ENCODE peak calls at places on chromosomes 11 and 22, in six cellular contexts. N, W, D, J, U and H are unnamed samples.

GRCh38 chr22:27919943-27920755 is 1.1 kb upstream of the PITPNB start:
- DNase-seq in W (peak; percentile 67), U (no peak), D (no peak), N (no peak), J (no peak), H (no peak)

GRCh38 chr11:10646005-10646404 is 47.5 kb downstream of the IRAG1 start:
- DNase-seq in J (no peak), W (no peak), U (no peak), D (no peak), N (no peak), H (no peak)

GRCh38 chr11:108551653-108552462 is 41.7 kb downstream of the EXPH5 start:
- DNase-seq in U (no peak), J (no peak), N (no peak), D (no peak), W (no peak), H (no peak)

GRCh38 chr11:477042-477715 is 27.1 kb downstream of the PTDSS2 start:
- DNase-seq in D (no peak), J (no peak), W (no peak), N (no peak), U (no peak), H (no peak)

GRCh38 chr22:30605449-30606110 is 1.4 kb upstream of the TCN2 start:
- DNase-seq in U (peak; percentile 21), J (peak; percentile 63), N (peak; percentile 63), D (peak; percentile 78), W (peak; percentile 26), H (peak; percentile 38)

GRCh38 chr11:5291207-5291838 is 10.4 kb downstream of the OR51B4 start:
- DNase-seq in N (no peak), W (no peak), J (no peak), U (no peak), D (no peak), H (no peak)

GRCh38 chr22:32389685-32390084 is 22.4 kb downstream of the RTCB start:
- DNase-seq in D (no peak), U (no peak), W (no peak), N (no peak), J (no peak), H (peak; percentile 3)

GRCh38 chr22:47445212-47445611 is 682.8 kb downstream of the TBC1D22A start:
- DNase-seq in U (no peak), D (no peak), N (no peak), J (no peak), W (no peak), H (no peak)

GRCh38 chr11:1924121-1924520 is 4.6 kb downstream of the TNNT3 start:
- DNase-seq in U (no peak), J (no peak), D (no peak), W (peak; percentile 19), N (no peak), H (no peak)

GRCh38 chr22:28736296-28737155 is 5.1 kb downstream of the CHEK2 start:
- DNase-seq in J (no peak), D (no peak), N (no peak), U (no peak), W (no peak), H (no peak)

GRCh38 chr22:40312050-40312449 is 34.2 kb upstream of the ADSL start:
- DNase-seq in N (no peak), U (no peak), W (no peak), D (no peak), J (no peak), H (no peak)

GRCh38 chr11:113085446-113085845 is 124.2 kb downstream of the NCAM1 start:
- DNase-seq in D (no peak), W (no peak), N (no peak), J (no peak), U (no peak), H (no peak)

GRCh38 chr11:111846640-111847039 is 24.7 kb downstream of the ALG9 start:
- DNase-seq in D (no peak), N (no peak), J (no peak), U (no peak), W (no peak), H (no peak)

GRCh38 chr11:32939046-32939445 is 46.4 kb downstream of the QSER1 start:
- DNase-seq in J (no peak), D (no peak), N (no peak), W (no peak), U (no peak), H (no peak)

GRCh38 chr11:112770017-112770416 is 191.2 kb upstream of the NCAM1 start:
- DNase-seq in N (no peak), D (no peak), U (no peak), W (no peak), J (no peak), H (no peak)

GRCh38 chr22:23591203-23591791 is 11.2 kb upstream of the IGLL1 start:
- DNase-seq in D (peak; percentile 50), J (peak; percentile 47), N (peak; percentile 70), W (no peak), U (peak; percentile 59), H (peak; percentile 51)

GRCh38 chr11:19913236-19913892 is 200.7 kb downstream of the NAV2 start:
- DNase-seq in D (no peak), J (no peak), N (peak; percentile 19), W (no peak), U (no peak), H (no peak)

GRCh38 chr11:86702387-86702983 is 30.1 kb upstream of the ME3 start:
- DNase-seq in N (no peak), D (no peak), U (no peak), J (no peak), W (no peak), H (no peak)

GRCh38 chr11:11528986-11529385 is 92.8 kb downstream of the GALNT18 start:
- DNase-seq in W (no peak), N (no peak), J (no peak), D (no peak), U (no peak), H (no peak)

GRCh38 chr11:86442827-86443226 is 68.1 kb downstream of the CCDC81 start:
- DNase-seq in N (no peak), D (no peak), U (no peak), W (no peak), J (no peak), H (no peak)

GRCh38 chr22:32058656-32059280 is 15.7 kb downstream of the SLC5A1 start:
- DNase-seq in D (no peak), W (no peak), N (no peak), U (no peak), J (no peak), H (no peak)

GRCh38 chr22:46084943-46085830 is 65.1 kb upstream of the PPARA start:
- DNase-seq in W (peak; percentile 94), U (peak; percentile 91), N (peak; percentile 89), J (peak; percentile 78), D (peak; percentile 69), H (peak; percentile 66)

GRCh38 chr11:85590848-85591483 is 36.2 kb downstream of the DLG2 start:
- DNase-seq in N (no peak), W (no peak), J (no peak), U (no peak), D (no peak), H (no peak)

GRCh38 chr22:25908212-25908611 is 166.2 kb downstream of the MYO18B start:
- DNase-seq in W (no peak), N (no peak), U (no peak), J (no peak), D (no peak), H (no peak)

GRCh38 chr11:12897867-12898266 is 111.2 kb upstream of the RASSF10 start:
- DNase-seq in D (peak; percentile 34), J (no peak), W (peak; percentile 92), N (no peak), U (no peak), H (no peak)

GRCh38 chr11:12902784-12903491 is 106.2 kb upstream of the RASSF10 start:
- DNase-seq in D (no peak), U (no peak), W (no peak), J (no peak), N (no peak), H (no peak)

GRCh38 chr11:12901874-12902481 is 107.1 kb upstream of the RASSF10 start:
- DNase-seq in W (no peak), U (no peak), D (no peak), N (no peak), J (no peak), H (no peak)

GRCh38 chr11:12901272-12901671 is 107.8 kb upstream of the RASSF10 start:
- DNase-seq in N (no peak), U (no peak), D (no peak), J (no peak), W (no peak), H (no peak)

GRCh38 chr11:12900496-12900895 is 108.6 kb upstream of the RASSF10 start:
- DNase-seq in W (no peak), N (no peak), J (no peak), D (no peak), U (no peak), H (no peak)
- H3K27ac ChIP-seq in W (peak overlapping the region; percentile 92), N (no peak overlapping the region), J (peak overlapping the region; percentile 90), D (no peak overlapping the region), U (no peak overlapping the region), H (no peak overlapping the region)

GRCh38 chr11:66006891-66007176 is 4.5 kb downstream of the BANF1 start:
- DNase-seq in U (no peak), N (no peak), D (no peak), W (peak; percentile 51), J (no peak), H (no peak)

GRCh38 chr11:66007201-66007634 is 4.6 kb upstream of the CST6 start:
- DNase-seq in D (no peak), J (no peak), N (no peak), W (no peak), U (no peak), H (no peak)

GRCh38 chr11:66006134-66006890 is 4.0 kb downstream of the BANF1 start:
- DNase-seq in U (no peak), W (no peak), D (no peak), N (no peak), J (no peak), H (no peak)

GRCh38 chr11:66008468-66009101 is 3.2 kb upstream of the CST6 start:
- DNase-seq in U (no peak), W (no peak), N (no peak), D (no peak), J (no peak), H (no peak)

GRCh38 chr11:66008095-66008467 is 3.7 kb upstream of the CST6 start:
- DNase-seq in U (no peak), D (no peak), W (no peak), N (no peak), J (no peak), H (no peak)
- H3K27ac ChIP-seq in U (no peak overlapping the region), D (no peak overlapping the region), W (no peak overlapping the region), N (no peak overlapping the region), J (no peak overlapping the region), H (no peak overlapping the region)

GRCh38 chr22:20037419-20037818 is 16.5 kb downstream of the TANGO2 start:
- DNase-seq in N (no peak), W (no peak), D (no peak), J (no peak), U (no peak), H (no peak)
- H3K27ac ChIP-seq in N (no peak overlapping the region), W (no peak overlapping the region), D (no peak overlapping the region), J (no peak overlapping the region), U (no peak overlapping the region), H (peak overlapping the region; percentile 80)

DNA sequence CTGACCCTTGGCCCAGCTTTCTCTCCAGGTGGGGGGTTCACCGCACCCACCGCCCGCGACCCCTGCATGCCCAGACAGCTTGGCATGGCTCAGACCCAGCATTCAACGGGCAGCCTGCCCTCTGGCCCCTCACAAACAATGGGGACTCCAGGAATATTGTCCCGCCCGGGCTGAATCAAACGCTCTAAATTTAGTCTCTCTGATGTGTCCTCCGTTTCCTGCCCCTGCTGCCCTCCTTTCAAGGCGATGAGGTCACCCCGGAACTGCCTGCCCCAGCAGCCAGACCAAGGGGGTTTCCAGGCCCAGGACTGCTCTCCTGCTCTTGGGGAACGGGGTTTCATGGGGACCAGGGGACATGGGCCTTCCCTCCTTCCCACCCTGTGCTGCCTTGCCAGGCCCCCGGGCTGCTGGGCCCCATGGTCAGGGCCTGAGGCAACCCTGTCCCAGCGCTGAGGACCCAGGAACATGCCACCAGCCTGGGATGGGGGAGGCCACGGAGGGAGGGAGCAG is 10.1 kb upstream of the PDGFB start:
- DNase-seq in D (no peak), W (peak; percentile 77), N (no peak), J (no peak), U (no peak), H (no peak)
- H3K27ac ChIP-seq in D (peak overlapping the region; percentile 1), W (peak overlapping the region; percentile 99), N (peak overlapping the region; percentile 48), J (peak overlapping the region; percentile 74), U (no peak overlapping the region), H (no peak overlapping the region)